ENCODE peak calls at places on chromosomes 3 and 15, in nine cellular contexts. V, C, D, I, S, G, U, Y and R are unnamed samples.

GRCh38 chr15:84967380-84967779 is 14.3 kb upstream of the PDE8A start:
- DNase-seq in V (no peak), C (no peak), D (no peak), I (no peak), S (no peak), G (no peak), U (no peak), Y (peak), R (no peak)

GRCh38 chr15:38696120-38696727 is 131.6 kb upstream of the RASGRP1 start:
- DNase-seq in V (no peak), C (no peak), D (peak), I (no peak), S (no peak), G (no peak), U (peak), Y (no peak), R (peak)

GRCh38 chr15:71761649-71762048 is 48.7 kb upstream of the NR2E3 start:
- DNase-seq in V (no peak), C (no peak), D (no peak), I (peak), S (no peak), G (no peak), U (peak), Y (no peak), R (peak)

GRCh38 chr3:123880998-123881561 is 3.1 kb downstream of the MYLK start:
- DNase-seq in V (no peak), C (no peak), D (no peak), I (peak), S (no peak), G (peak), U (peak), Y (no peak), R (peak)

GRCh38 chr15:59191855-59192237 is 14.8 kb upstream of the LDHAL6B start:
- DNase-seq in V (no peak), C (no peak), D (no peak), I (peak), S (no peak), G (peak), U (peak), Y (no peak), R (peak)

GRCh38 chr15:25175789-25176615 is 221.2 kb downstream of the SNRPN start:
- DNase-seq in V (no peak), C (peak), D (no peak), I (no peak), S (no peak), G (no peak), U (no peak), Y (peak), R (no peak)

GRCh38 chr15:74610302-74610951 is 5.2 kb upstream of the CLK3 start:
- DNase-seq in V (no peak), C (no peak), D (no peak), I (no peak), S (no peak), G (no peak), U (no peak), Y (no peak), R (no peak)

GRCh38 chr15:45129651-45130129 is at the start of the genes DUOX1 and DUOXA1:
- DNase-seq in V (peak), C (no peak), D (peak), I (no peak), S (no peak), G (no peak), U (no peak), Y (no peak), R (no peak)

GRCh38 chr3:115512565-115513410 is 110.5 kb upstream of the GAP43 start:
- DNase-seq in V (peak), C (no peak), D (no peak), I (peak), S (no peak), G (peak), U (peak), Y (no peak), R (peak)

GRCh38 chr15:78082106-78082742 is 4.7 kb upstream of the TBC1D2B start:
- DNase-seq in V (no peak), C (no peak), D (no peak), I (no peak), S (no peak), G (no peak), U (peak), Y (peak), R (no peak)

GRCh38 chr3:10950476-10951294 is 41.9 kb upstream of the SLC6A1 start:
- DNase-seq in V (peak), C (peak), D (no peak), I (no peak), S (no peak), G (no peak), U (peak), Y (no peak), R (peak)

GRCh38 chr3:184315871-184316661 is 1.7 kb downstream of the EIF4G1 start:
- DNase-seq in V (no peak), C (no peak), D (no peak), I (no peak), S (no peak), G (no peak), U (no peak), Y (no peak), R (no peak)

GRCh38 chr3:1969269-1969668 is 129.4 kb upstream of the CNTN4 start:
- DNase-seq in V (no peak), C (no peak), D (no peak), I (no peak), S (no peak), G (no peak), U (no peak), Y (no peak), R (no peak)

GRCh38 chr3:111070772-111071256 is 802 bp upstream of the NECTIN3 start:
- DNase-seq in V (peak), C (no peak), D (peak), I (no peak), S (no peak), G (peak), U (no peak), Y (no peak), R (no peak)

GRCh38 chr15:75648156-75649000 is 666 bp downstream of the SNX33 start:
- DNase-seq in V (no peak), C (peak), D (peak), I (no peak), S (no peak), G (no peak), U (peak), Y (no peak), R (peak)

GRCh38 chr3:134873789-134874188 is 78.7 kb downstream of the EPHB1 start:
- DNase-seq in V (no peak), C (no peak), D (no peak), I (no peak), S (no peak), G (no peak), U (no peak), Y (no peak), R (no peak)

GRCh38 chr3:7787871-7788828 is 713.5 kb upstream of the LMCD1 start:
- DNase-seq in V (no peak), C (no peak), D (no peak), I (no peak), S (no peak), G (peak), U (peak), Y (no peak), R (no peak)

GRCh38 chr3:192802957-192803899 is 75.9 kb upstream of the FGF12 start:
- DNase-seq in V (no peak), C (no peak), D (no peak), I (no peak), S (peak), G (no peak), U (peak), Y (no peak), R (peak)

GRCh38 chr3:39180546-39181346 is 11.6 kb downstream of the XIRP1 start:
- DNase-seq in V (peak), C (peak), D (peak), I (no peak), S (peak), G (no peak), U (peak), Y (peak), R (peak)

GRCh38 chr3:197399486-197399885 is 101.1 kb upstream of the DLG1 start:
- DNase-seq in V (no peak), C (no peak), D (no peak), I (no peak), S (no peak), G (no peak), U (no peak), Y (no peak), R (no peak)

GRCh38 chr15:84604804-84605203 is 4.0 kb downstream of the ZSCAN2 start:
- DNase-seq in V (no peak), C (no peak), D (peak), I (no peak), S (no peak), G (peak), U (no peak), Y (no peak), R (peak)

GRCh38 chr15:94910166-94910565 is 678.8 kb downstream of the MCTP2 start:
- DNase-seq in V (no peak), C (no peak), D (no peak), I (no peak), S (no peak), G (peak), U (peak), Y (no peak), R (no peak)

GRCh38 chr15:34055868-34056595 is 17.0 kb upstream of the AVEN start:
- DNase-seq in V (no peak), C (no peak), D (no peak), I (no peak), S (no peak), G (peak), U (peak), Y (no peak), R (peak)

GRCh38 chr3:186519021-186519658 is 25.0 kb downstream of the CRYGS start:
- DNase-seq in V (no peak), C (no peak), D (peak), I (no peak), S (peak), G (no peak), U (no peak), Y (no peak), R (no peak)

GRCh38 chr3:194945508-194945907 is 259.8 kb downstream of the FAM43A start:
- DNase-seq in V (no peak), C (no peak), D (no peak), I (no peak), S (no peak), G (no peak), U (no peak), Y (peak), R (no peak)

GRCh38 chr15:36136054-36136453 is 443.4 kb upstream of the CDIN1 start:
- DNase-seq in V (no peak), C (no peak), D (no peak), I (no peak), S (no peak), G (no peak), U (no peak), Y (no peak), R (peak)

GRCh38 chr15:69298697-69299441 is at the start of gene PAQR5:
- DNase-seq in V (no peak), C (peak), D (no peak), I (no peak), S (no peak), G (no peak), U (no peak), Y (no peak), R (no peak)

GRCh38 chr15:101694261-101694660 is 30.0 kb downstream of the TARS3 start:
- DNase-seq in V (no peak), C (no peak), D (no peak), I (no peak), S (no peak), G (no peak), U (no peak), Y (no peak), R (no peak)

GRCh38 chr15:25378501-25378901 is 60.3 kb downstream of the UBE3A start:
- DNase-seq in V (no peak), C (no peak), D (peak), I (no peak), S (no peak), G (no peak), U (no peak), Y (no peak), R (peak)